ENCODE peak calls at places on chromosomes 13 and 19, in six cellular contexts. One of them, this sample, is unnamed.

GRCh38 chr13:110136660-110137585 is 170.0 kb downstream of the COL4A1 start:
- DNase-seq in ovary: no peak
- DNase-seq in retinal pigment epithelial cell: no peak
- DNase-seq in adrenal gland: no peak
- DNase-seq in foreskin fibroblast: no peak
- DNase-seq in transverse colon: no peak
- DNase-seq in this sample: no peak

GRCh38 chr13:110304256-110304655 is 2.7 kb downstream of the COL4A1 start:
- DNase-seq in ovary: peak; percentile 14
- DNase-seq in retinal pigment epithelial cell: peak; percentile 78
- DNase-seq in adrenal gland: no peak
- DNase-seq in foreskin fibroblast: peak; percentile 82
- DNase-seq in transverse colon: no peak
- DNase-seq in this sample: peak; percentile 28

GRCh38 chr19:17114414-17114831 is 38.8 kb downstream of the MYO9B start:
- DNase-seq in ovary: no peak
- DNase-seq in retinal pigment epithelial cell: no peak
- DNase-seq in adrenal gland: no peak
- DNase-seq in foreskin fibroblast: no peak
- DNase-seq in transverse colon: no peak
- DNase-seq in this sample: no peak

GRCh38 chr19:5403968-5404640 is 51.1 kb upstream of the ZNRF4 start:
- DNase-seq in ovary: peak; percentile 83
- DNase-seq in retinal pigment epithelial cell: peak; percentile 39
- DNase-seq in adrenal gland: peak; percentile 91
- DNase-seq in foreskin fibroblast: peak; percentile 74
- DNase-seq in transverse colon: peak; percentile 67
- DNase-seq in this sample: peak; percentile 78

GRCh38 chr13:52851153-52851962 is 2.9 kb upstream of the PCDH8 start:
- DNase-seq in ovary: peak; percentile 31
- DNase-seq in retinal pigment epithelial cell: no peak
- DNase-seq in adrenal gland: no peak
- DNase-seq in foreskin fibroblast: peak; percentile 12
- DNase-seq in transverse colon: peak; percentile 40
- DNase-seq in this sample: peak; percentile 9

GRCh38 chr13:98141938-98142426 is 912 bp upstream of the FARP1 start:
- DNase-seq in ovary: peak; percentile 40
- DNase-seq in retinal pigment epithelial cell: no peak
- DNase-seq in adrenal gland: peak; percentile 60
- DNase-seq in foreskin fibroblast: no peak
- DNase-seq in transverse colon: peak; percentile 38
- DNase-seq in this sample: peak; percentile 6

GRCh38 chr13:41211062-41211461 is 16.7 kb upstream of the KBTBD7 start:
- DNase-seq in ovary: no peak
- DNase-seq in retinal pigment epithelial cell: no peak
- DNase-seq in adrenal gland: no peak
- DNase-seq in foreskin fibroblast: no peak
- DNase-seq in transverse colon: no peak
- DNase-seq in this sample: no peak

GRCh38 chr19:3670258-3670795 is 29.9 kb downstream of the PIP5K1C start:
- DNase-seq in ovary: peak; percentile 83
- DNase-seq in retinal pigment epithelial cell: no peak
- DNase-seq in adrenal gland: no peak
- DNase-seq in foreskin fibroblast: peak; percentile 87
- DNase-seq in transverse colon: peak; percentile 68
- DNase-seq in this sample: peak; percentile 87

GRCh38 chr13:108859202-108860012 is 230.0 kb downstream of the MYO16 start:
- DNase-seq in ovary: no peak
- DNase-seq in retinal pigment epithelial cell: peak; percentile 18
- DNase-seq in adrenal gland: no peak
- DNase-seq in foreskin fibroblast: peak; percentile 62
- DNase-seq in transverse colon: no peak
- DNase-seq in this sample: peak; percentile 70

GRCh38 chr19:21328402-21328801 is 808 bp downstream of the ZNF708 start:
- DNase-seq in ovary: no peak
- DNase-seq in retinal pigment epithelial cell: no peak
- DNase-seq in adrenal gland: no peak
- DNase-seq in foreskin fibroblast: no peak
- DNase-seq in transverse colon: no peak
- DNase-seq in this sample: no peak

GRCh38 chr13:51564252-51564651 is 20.0 kb upstream of the WDFY2 start:
- DNase-seq in ovary: no peak
- DNase-seq in retinal pigment epithelial cell: no peak
- DNase-seq in adrenal gland: no peak
- DNase-seq in foreskin fibroblast: no peak
- DNase-seq in transverse colon: no peak
- DNase-seq in this sample: no peak

GRCh38 chr19:14090509-14091085 is at the start of gene SAMD1:
- DNase-seq in ovary: peak; percentile 90
- DNase-seq in retinal pigment epithelial cell: no peak
- DNase-seq in adrenal gland: peak; percentile 92
- DNase-seq in foreskin fibroblast: peak; percentile 88
- DNase-seq in transverse colon: peak; percentile 93
- DNase-seq in this sample: peak; percentile 91

GRCh38 chr13:27601208-27601607 is 19.1 kb downstream of the LNX2 start:
- DNase-seq in ovary: no peak
- DNase-seq in retinal pigment epithelial cell: no peak
- DNase-seq in adrenal gland: no peak
- DNase-seq in foreskin fibroblast: no peak
- DNase-seq in transverse colon: no peak
- DNase-seq in this sample: no peak

DNA sequence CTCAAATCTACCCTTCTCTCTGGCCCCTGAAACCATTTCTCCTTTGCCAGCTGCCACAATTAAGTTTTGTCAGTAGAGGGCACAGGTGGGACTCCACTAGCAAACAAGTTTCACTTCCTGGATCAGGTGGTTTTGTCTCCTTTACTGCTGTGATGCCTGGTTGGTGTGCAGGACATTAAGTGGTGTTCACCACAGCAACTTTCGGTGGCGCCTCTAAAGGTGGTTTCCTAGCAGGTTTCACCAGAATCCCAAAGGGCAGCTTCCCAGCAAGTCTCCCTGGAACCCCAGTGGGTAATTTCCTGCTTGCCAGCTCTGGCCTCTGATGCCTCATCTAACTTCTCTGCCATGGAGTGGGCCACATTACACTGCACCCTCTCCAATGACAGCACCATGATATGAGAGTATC is 16.6 kb downstream of the MED4 start:
- DNase-seq in ovary: no peak
- DNase-seq in retinal pigment epithelial cell: no peak
- DNase-seq in adrenal gland: no peak
- DNase-seq in foreskin fibroblast: no peak
- DNase-seq in transverse colon: peak; percentile 13
- DNase-seq in this sample: no peak
- TF ChIP-seq CTCF in ovary: no peak
- TF ChIP-seq CTCF in retinal pigment epithelial cell: peak; percentile 32
- TF ChIP-seq CTCF in adrenal gland: no peak
- TF ChIP-seq CTCF in foreskin fibroblast: no peak
- TF ChIP-seq CTCF in transverse colon: no peak
- TF ChIP-seq CTCF in this sample: no peak

DNA sequence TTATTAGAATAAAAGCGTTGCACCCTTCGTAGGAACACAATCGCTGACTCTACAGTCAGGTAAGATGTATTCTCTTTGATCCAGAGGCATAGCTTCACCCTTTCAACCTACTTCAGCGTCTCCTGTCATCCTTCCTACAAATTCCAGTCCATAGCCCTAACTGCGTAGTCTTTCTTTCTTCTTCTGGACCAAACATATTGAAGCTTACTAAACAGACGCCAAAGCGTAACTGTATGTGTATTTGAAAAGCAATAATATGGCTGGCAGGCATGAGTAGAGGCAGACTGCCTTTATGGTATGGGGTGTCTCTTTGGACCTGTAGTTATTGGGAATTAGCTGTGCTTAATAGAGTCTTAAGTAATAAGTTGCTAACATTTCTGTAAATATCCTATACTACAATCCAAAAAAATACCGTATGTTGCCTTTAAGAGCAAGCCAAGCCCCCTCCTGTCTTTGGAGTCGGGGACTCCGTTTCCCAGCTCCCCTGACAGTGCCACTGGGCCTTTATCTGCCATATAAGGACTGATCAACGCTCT is 392 bp upstream of the ZNF548 start:
- DNase-seq in ovary: no peak
- DNase-seq in retinal pigment epithelial cell: no peak
- DNase-seq in adrenal gland: no peak
- DNase-seq in foreskin fibroblast: no peak
- DNase-seq in transverse colon: no peak
- DNase-seq in this sample: no peak
- H3K4me3 ChIP-seq in ovary: peak overlapping the region; percentile 49
- H3K4me3 ChIP-seq in retinal pigment epithelial cell: peak overlapping the region; percentile 96
- H3K4me3 ChIP-seq in adrenal gland: no peak overlapping the region
- H3K4me3 ChIP-seq in foreskin fibroblast: peak overlapping the region; percentile 73
- H3K4me3 ChIP-seq in transverse colon: peak overlapping the region; percentile 0
- H3K4me3 ChIP-seq in this sample: peak overlapping the region; percentile 95

GRCh38 chr19:51122112-51122981 is 2.4 kb upstream of the SIGLEC9 start:
- DNase-seq in ovary: no peak
- DNase-seq in retinal pigment epithelial cell: no peak
- DNase-seq in adrenal gland: no peak
- DNase-seq in foreskin fibroblast: no peak
- DNase-seq in transverse colon: no peak
- DNase-seq in this sample: no peak
- TF ChIP-seq CTCF in ovary: no peak
- TF ChIP-seq CTCF in retinal pigment epithelial cell: no peak
- TF ChIP-seq CTCF in adrenal gland: no peak
- TF ChIP-seq CTCF in foreskin fibroblast: no peak
- TF ChIP-seq CTCF in transverse colon: no peak
- TF ChIP-seq CTCF in this sample: no peak

GRCh38 chr13:35700661-35701060 is 224.2 kb upstream of the MAB21L1 start:
- DNase-seq in ovary: no peak
- DNase-seq in retinal pigment epithelial cell: no peak
- DNase-seq in adrenal gland: no peak
- DNase-seq in foreskin fibroblast: no peak
- DNase-seq in transverse colon: no peak
- DNase-seq in this sample: peak; percentile 96
- H3K4me3 ChIP-seq in ovary: no peak overlapping the region
- H3K4me3 ChIP-seq in retinal pigment epithelial cell: no peak overlapping the region
- H3K4me3 ChIP-seq in adrenal gland: no peak overlapping the region
- H3K4me3 ChIP-seq in foreskin fibroblast: peak overlapping the region; percentile 28
- H3K4me3 ChIP-seq in transverse colon: no peak overlapping the region
- H3K4me3 ChIP-seq in this sample: peak overlapping the region; percentile 33

DNA sequence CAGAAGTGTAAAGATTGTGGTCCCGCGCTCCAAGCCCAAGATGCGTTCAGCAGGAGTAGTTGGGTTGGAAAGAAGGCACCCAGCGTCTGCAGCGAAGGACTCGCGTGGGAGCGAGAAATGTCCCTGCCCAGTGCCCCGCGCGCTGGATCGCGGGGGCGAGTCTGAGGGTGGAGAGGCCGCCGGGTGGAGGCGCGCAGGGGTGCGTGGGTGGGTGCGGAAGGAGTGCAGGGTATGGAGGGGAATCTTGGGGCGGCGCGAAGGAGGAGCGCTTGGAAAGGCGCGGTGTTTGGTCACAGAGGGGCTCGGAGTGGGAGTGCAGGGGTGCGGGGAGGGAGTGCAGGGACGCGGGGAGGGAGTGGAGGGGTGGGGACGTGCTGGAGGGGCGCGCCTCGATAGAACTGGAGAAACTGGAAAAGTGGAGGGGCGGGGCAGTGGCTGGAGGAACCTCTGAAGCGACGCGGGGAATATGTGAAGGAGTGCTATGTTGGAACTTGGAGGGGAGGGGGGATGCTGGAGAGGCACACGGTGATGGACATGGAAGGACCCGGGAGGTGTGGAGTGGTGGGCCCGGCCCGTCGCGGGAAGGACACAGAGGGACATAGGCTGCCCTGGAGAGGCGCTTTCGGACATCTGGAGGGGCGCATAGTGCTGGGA is 21.1 kb upstream of the SGCG start:
- DNase-seq in ovary: no peak
- DNase-seq in retinal pigment epithelial cell: no peak
- DNase-seq in adrenal gland: no peak
- DNase-seq in foreskin fibroblast: no peak
- DNase-seq in transverse colon: no peak
- DNase-seq in this sample: no peak
- TF ChIP-seq CTCF in ovary: no peak
- TF ChIP-seq CTCF in retinal pigment epithelial cell: no peak
- TF ChIP-seq CTCF in adrenal gland: no peak
- TF ChIP-seq CTCF in foreskin fibroblast: no peak
- TF ChIP-seq CTCF in transverse colon: no peak
- TF ChIP-seq CTCF in this sample: no peak

GRCh38 chr13:94712812-94713555 is 639 bp upstream of the SOX21 start:
- DNase-seq in ovary: peak; percentile 33
- DNase-seq in retinal pigment epithelial cell: peak; percentile 35
- DNase-seq in adrenal gland: no peak
- DNase-seq in foreskin fibroblast: peak; percentile 74
- DNase-seq in transverse colon: no peak
- DNase-seq in this sample: peak; percentile 59

GRCh38 chr13:94710881-94711560 is 1.3 kb downstream of the SOX21 start:
- DNase-seq in ovary: no peak
- DNase-seq in retinal pigment epithelial cell: no peak
- DNase-seq in adrenal gland: no peak
- DNase-seq in foreskin fibroblast: no peak
- DNase-seq in transverse colon: no peak
- DNase-seq in this sample: no peak

GRCh38 chr13:94710081-94710809 is 2.1 kb downstream of the SOX21 start:
- DNase-seq in ovary: no peak
- DNase-seq in retinal pigment epithelial cell: no peak
- DNase-seq in adrenal gland: no peak
- DNase-seq in foreskin fibroblast: no peak
- DNase-seq in transverse colon: no peak
- DNase-seq in this sample: no peak

GRCh38 chr13:94712287-94712811 is at the start of gene SOX21:
- DNase-seq in ovary: no peak
- DNase-seq in retinal pigment epithelial cell: no peak
- DNase-seq in adrenal gland: no peak
- DNase-seq in foreskin fibroblast: no peak
- DNase-seq in transverse colon: no peak
- DNase-seq in this sample: no peak

GRCh38 chr13:94711561-94712286 is 621 bp downstream of the SOX21 start:
- DNase-seq in ovary: no peak
- DNase-seq in retinal pigment epithelial cell: no peak
- DNase-seq in adrenal gland: no peak
- DNase-seq in foreskin fibroblast: peak; percentile 24
- DNase-seq in transverse colon: no peak
- DNase-seq in this sample: peak; percentile 6
- H3K4me3 ChIP-seq in ovary: no peak overlapping the region
- H3K4me3 ChIP-seq in retinal pigment epithelial cell: no peak overlapping the region
- H3K4me3 ChIP-seq in adrenal gland: no peak overlapping the region
- H3K4me3 ChIP-seq in foreskin fibroblast: no peak overlapping the region
- H3K4me3 ChIP-seq in transverse colon: no peak overlapping the region
- H3K4me3 ChIP-seq in this sample: no peak overlapping the region